ENCODE peak calls at places on chromosome 1, in four cellular contexts. E, T, P and Y are unnamed samples.

GRCh38 chr1:40315239-40315794 is 1.8 kb downstream of the COL9A2 start:
- DNase-seq in E (peak; percentile 53), T (peak; percentile 89), P (peak; percentile 83), Y (peak; percentile 91)

GRCh38 chr1:27416387-27417111 is 24.1 kb downstream of the GPR3 start:
- DNase-seq in E (peak; percentile 70), P (peak; percentile 44), T (no peak), Y (peak; percentile 63)

GRCh38 chr1:211591980-211592493 is 13.1 kb upstream of the SLC30A1 start:
- DNase-seq in E (no peak), P (no peak), T (no peak), Y (peak; percentile 32)

GRCh38 chr1:229972600-229973296 is 94.3 kb upstream of the GALNT2 start:
- DNase-seq in P (peak; percentile 9), T (peak; percentile 59), E (no peak), Y (peak; percentile 37)

GRCh38 chr1:29586215-29586614 is 349.9 kb downstream of the PTPRU start:
- DNase-seq in E (no peak), P (no peak), T (no peak), Y (no peak)

GRCh38 chr1:942864-943533 is 16.1 kb downstream of the NOC2L start:
- DNase-seq in E (no peak), P (no peak), T (no peak), Y (peak; percentile 50)

GRCh38 chr1:97137862-97138514 is 416.4 kb downstream of the PTBP2 start:
- DNase-seq in E (peak; percentile 20), T (no peak), P (peak; percentile 22), Y (no peak)

GRCh38 chr1:31860576-31860975 is 44.8 kb upstream of the SPOCD1 start:
- DNase-seq in P (no peak), E (no peak), T (no peak), Y (no peak)

GRCh38 chr1:155052412-155053400 is 1.6 kb downstream of the ADAM15 start:
- DNase-seq in E (no peak), P (no peak), T (no peak), Y (peak; percentile 65)

GRCh38 chr1:155003766-155004351 is 1.3 kb downstream of the ZBTB7B start:
- DNase-seq in P (peak; percentile 70), E (no peak), T (peak; percentile 70), Y (peak; percentile 62)

GRCh38 chr1:18332626-18333025 is 148.1 kb upstream of the KLHDC7A start:
- DNase-seq in E (no peak), T (no peak), P (no peak), Y (no peak)

GRCh38 chr1:109502368-109502851 is 7.1 kb downstream of the AMIGO1 start:
- DNase-seq in T (no peak), E (no peak), P (no peak), Y (no peak)

GRCh38 chr1:58358311-58358710 is 188.2 kb downstream of the OMA1 start:
- DNase-seq in E (no peak), T (no peak), P (peak; percentile 12), Y (no peak)

GRCh38 chr1:193241132-193241827 is 54.9 kb upstream of the B3GALT2 start:
- DNase-seq in T (no peak), P (no peak), E (no peak), Y (no peak)

GRCh38 chr1:211259596-211260126 is 495 bp downstream of the RCOR3 start:
- DNase-seq in E (no peak), T (no peak), P (peak; percentile 24), Y (peak; percentile 86)

GRCh38 chr1:6770727-6771567 is 14.3 kb upstream of the CAMTA1 start:
- DNase-seq in P (peak; percentile 37), E (no peak), T (peak; percentile 34), Y (no peak)

GRCh38 chr1:235307158-235308124 is 20.5 kb downstream of the ARID4B start:
- DNase-seq in T (no peak), P (no peak), E (no peak), Y (no peak)

DNA sequence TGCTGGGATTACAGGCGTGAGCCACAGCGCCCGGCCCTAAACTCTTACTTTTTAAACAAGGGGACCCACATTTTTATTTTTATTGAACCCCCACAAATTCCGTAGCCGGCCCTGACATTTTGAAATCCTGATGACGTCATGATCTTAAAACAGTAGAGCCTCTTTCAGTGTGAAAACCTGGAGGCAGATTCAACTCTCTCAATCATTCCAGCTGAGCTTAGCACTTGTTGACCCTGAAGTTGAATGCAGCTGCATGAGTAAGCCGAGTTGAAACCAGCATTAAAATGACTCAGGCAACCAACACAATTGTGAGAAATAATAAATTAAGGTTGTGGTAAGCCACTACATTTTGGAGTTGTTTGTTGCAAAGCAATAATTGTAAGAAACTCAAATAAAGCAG is 93.9 kb upstream of the ADGRL4 start:
- DNase-seq in P (no peak), T (no peak), E (no peak), Y (no peak)
- TF ChIP-seq NR2C2 in P (no peak), T (no peak), E (no peak), Y (no peak)

DNA sequence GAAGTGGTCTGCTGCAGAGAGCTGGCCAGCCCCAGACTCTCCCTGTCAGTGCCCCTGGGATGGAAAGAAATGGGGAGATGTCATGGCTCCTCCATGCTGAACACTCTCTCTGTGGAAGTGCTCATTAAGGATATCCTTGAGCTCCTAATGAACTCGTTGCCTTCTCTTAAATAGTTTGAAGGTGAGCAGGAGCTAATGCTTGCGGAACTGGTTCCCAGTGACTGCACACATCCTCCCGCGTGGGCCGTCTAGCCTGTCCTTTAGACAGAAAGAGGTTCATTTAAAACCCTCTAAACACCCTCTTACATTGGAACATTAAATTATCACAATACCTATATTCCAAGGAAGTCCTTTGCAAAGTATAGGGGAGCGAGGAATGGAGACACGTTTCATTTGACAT is 5.9 kb upstream of the WDR64 start:
- DNase-seq in T (no peak), E (no peak), P (no peak), Y (no peak)
- TF ChIP-seq NR2C2 in T (no peak), E (no peak), P (no peak), Y (no peak)

GRCh38 chr1:164320780-164321683 is 238.0 kb upstream of the PBX1 start:
- DNase-seq in P (no peak), T (peak; percentile 60), E (no peak), Y (no peak)
- TF ChIP-seq NR2C2 in P (no peak), T (no peak), E (no peak), Y (no peak)

GRCh38 chr1:30690115-30690645 is 33.2 kb downstream of the MATN1 start:
- DNase-seq in E (no peak), T (no peak), P (no peak), Y (no peak)
- TF ChIP-seq NR2C2 in E (no peak), T (no peak), P (no peak), Y (no peak)

DNA sequence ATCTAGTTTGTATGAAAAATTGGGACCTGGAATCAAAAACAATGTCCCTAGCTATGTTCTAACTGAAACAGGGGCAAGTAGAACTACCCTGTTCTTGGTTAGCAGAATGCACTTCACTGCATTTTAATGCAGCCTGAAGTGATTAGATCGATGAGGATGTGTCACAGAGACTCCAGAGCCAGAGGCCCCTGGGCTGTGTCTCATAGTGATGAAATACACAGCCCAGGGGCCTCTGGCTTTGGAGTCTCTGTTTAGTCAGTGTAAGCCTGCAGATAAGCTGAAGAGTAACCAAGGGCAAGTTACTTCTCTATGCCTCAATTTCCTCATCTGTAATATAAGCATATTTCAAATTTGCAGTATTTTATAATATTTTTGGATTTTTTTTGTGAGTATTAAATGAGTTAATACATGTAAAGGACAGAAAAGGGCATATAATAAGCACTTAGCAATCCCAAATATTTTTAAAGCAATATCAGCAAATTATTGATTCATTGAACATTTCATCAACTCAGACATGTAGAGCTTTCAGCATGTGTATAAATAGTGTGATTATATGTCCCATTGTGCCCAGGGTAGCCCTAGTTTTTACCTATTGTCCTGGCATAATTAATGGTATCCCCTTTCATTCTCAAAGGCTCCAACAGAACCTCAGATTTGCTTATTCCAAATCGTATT is 23.5 kb upstream of the APOBEC4 start:
- DNase-seq in T (no peak), E (no peak), P (peak; percentile 54), Y (no peak)
- TF ChIP-seq NR2C2 in T (no peak), E (no peak), P (no peak), Y (no peak)

DNA sequence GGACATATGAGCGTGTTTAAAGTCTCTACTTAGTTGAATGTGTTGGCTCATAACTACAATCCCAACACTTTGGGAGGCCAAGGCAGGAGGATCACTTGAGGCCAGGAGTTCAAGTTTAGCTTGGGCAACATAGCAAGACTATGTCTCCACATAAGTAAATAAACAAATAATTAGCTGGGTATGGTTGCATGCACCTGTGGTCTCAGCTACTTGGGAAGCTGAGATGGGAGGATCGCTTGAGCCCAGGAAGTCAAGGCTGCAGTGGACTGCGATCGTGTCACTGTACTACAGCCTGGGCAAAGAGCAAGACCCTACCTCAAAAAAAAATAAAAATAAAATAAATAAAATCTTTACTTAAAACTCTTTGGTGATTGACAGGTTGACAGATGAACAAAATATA is 13.0 kb upstream of the PDIK1L start:
- DNase-seq in P (no peak), E (no peak), T (no peak), Y (no peak)
- TF ChIP-seq NR2C2 in P (no peak), E (no peak), T (no peak), Y (no peak)

DNA sequence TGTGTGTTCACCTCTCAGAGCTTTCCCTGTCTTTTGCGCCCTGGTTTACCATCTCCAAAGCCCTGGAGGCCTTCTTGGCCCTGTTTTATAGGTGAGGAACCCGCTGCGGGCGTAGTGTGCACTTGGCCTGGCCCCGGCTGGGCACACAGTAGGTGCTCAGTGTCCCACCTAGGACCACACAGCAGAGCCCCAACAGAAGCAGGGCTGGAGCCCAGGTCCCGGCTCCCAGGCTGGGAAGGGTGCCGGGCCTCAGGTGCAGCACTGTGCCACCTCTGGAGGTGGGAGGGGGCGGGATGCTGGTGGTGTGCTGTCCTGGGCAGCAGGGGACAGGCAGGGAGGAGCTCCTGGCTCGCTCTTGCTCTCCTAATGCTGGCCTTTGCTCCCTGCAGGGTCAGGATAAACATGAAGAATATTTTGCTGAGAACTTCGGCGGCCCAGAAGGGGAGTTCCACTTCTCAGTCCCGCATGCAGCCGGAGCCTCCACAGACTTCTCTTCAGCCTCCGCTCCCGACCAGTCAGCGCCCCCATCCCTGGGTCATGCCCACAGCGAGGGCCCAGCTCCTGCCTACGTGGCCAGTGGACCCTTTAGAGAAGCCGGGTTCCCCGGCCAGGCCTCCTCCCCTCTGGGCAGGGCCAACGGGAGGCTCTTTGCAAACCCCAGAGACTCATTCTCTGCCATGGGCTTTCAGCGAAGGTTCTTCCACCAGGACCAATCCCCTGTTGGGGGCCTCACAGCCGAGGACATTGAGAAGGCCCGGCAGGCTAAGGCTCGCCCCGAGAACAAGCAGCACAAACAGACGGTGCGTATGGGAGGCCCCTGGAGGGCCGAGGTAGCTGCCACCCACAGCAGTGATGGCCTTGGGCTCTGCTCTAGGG is 24.8 kb downstream of the COQ8A start:
- DNase-seq in E (no peak), T (no peak), P (no peak), Y (no peak)
- TF ChIP-seq NR2C2 in E (no peak), T (no peak), P (no peak), Y (no peak)